ENCODE peak calls at places on chromosomes 11 and 22, in six cellular contexts. S is GM12891, A is K562, E is H1, W is HepG2, V is GM12878. G is an unnamed sample.

GRCh38 chr22:18077087-18077638 is 627 bp upstream of the PEX26 start:
- DNase-seq in S (no peak), E (no peak), V (no peak), A (no peak), W (no peak), G (no peak)

GRCh38 chr11:16154715-16155396 is 201.5 kb downstream of the SOX6 start:
- DNase-seq in W (peak), A (no peak), E (no peak), V (no peak), S (no peak), G (no peak)

GRCh38 chr22:37231406-37232139 is 12.5 kb downstream of the RAC2 start:
- DNase-seq in E (no peak), S (no peak), W (no peak), A (no peak), V (no peak), G (no peak)

GRCh38 chr11:12777208-12777874 is 103.1 kb downstream of the TEAD1 start:
- DNase-seq in W (peak), V (no peak), A (no peak), S (no peak), E (no peak), G (no peak)

GRCh38 chr11:69848196-69848595 is 29.0 kb upstream of the FGF3 start:
- DNase-seq in W (no peak), V (no peak), E (no peak), A (no peak), S (no peak), G (no peak)

GRCh38 chr22:36977401-36977861 is 41.8 kb downstream of the TST start:
- DNase-seq in W (peak), E (peak), S (peak), V (peak), A (peak), G (peak)

GRCh38 chr11:73152086-73152853 is 10.2 kb upstream of the FCHSD2 start:
- DNase-seq in V (no peak), W (no peak), S (no peak), A (no peak), E (no peak), G (no peak)

GRCh38 chr11:118162846-118163245 is 10.2 kb upstream of the SCN4B start:
- DNase-seq in E (no peak), W (no peak), A (no peak), V (no peak), S (no peak), G (no peak)

GRCh38 chr11:133886029-133886428 is 40.7 kb upstream of the SPATA19 start:
- DNase-seq in E (no peak), A (no peak), V (no peak), S (no peak), W (no peak), G (no peak)

GRCh38 chr22:17368727-17369552 is at the start of gene CECR2:
- DNase-seq in E (peak), W (no peak), V (peak), A (peak), S (no peak), G (no peak)

GRCh38 chr22:22798232-22798616 is 89.4 kb upstream of the IGLL5 start:
- DNase-seq in E (no peak), V (no peak), S (no peak), A (no peak), W (no peak), G (no peak)

GRCh38 chr22:44831885-44832284 is 79.5 kb downstream of the ARHGAP8 start:
- DNase-seq in E (no peak), S (no peak), A (no peak), W (no peak), V (no peak), G (no peak)

GRCh38 chr11:134049303-134049702 is 19.6 kb upstream of the JAM3 start:
- DNase-seq in V (no peak), E (no peak), A (no peak), W (no peak), S (no peak), G (no peak)

GRCh38 chr22:42792909-42793847 is 63.9 kb downstream of the ARFGAP3 start:
- DNase-seq in A (no peak), W (no peak), S (no peak), V (no peak), E (no peak), G (no peak)
- TF ChIP-seq TAF1 in A (no peak), W (no peak), S (no peak), V (no peak), E (no peak), G (no peak)

DNA sequence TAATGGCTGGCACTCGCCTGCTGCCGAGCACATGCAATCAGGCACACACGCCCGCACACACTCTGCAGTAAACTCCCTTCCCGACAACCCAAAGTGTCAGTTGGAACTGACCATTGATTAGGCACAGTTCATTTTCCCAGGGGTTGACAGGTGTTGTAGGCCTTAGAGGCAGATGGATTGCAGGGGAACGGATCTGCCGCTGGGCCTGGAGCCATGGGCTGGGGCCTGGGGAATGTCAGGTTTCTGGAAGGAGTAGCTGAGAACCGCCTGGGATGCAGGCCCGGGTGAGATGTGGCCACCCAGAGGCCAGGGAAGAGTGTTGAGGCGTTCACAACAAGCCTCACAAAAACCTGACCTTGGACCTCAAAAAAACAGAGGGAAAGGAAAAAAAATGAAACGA is 313.6 kb downstream of the BUD13 start:
- DNase-seq in A (no peak), W (no peak), E (no peak), S (no peak), V (no peak), G (no peak)
- TF ChIP-seq POLR2AphosphoS5 in A (no peak), W (no peak), E (no peak), S (no peak), V (no peak), G (no peak)

DNA sequence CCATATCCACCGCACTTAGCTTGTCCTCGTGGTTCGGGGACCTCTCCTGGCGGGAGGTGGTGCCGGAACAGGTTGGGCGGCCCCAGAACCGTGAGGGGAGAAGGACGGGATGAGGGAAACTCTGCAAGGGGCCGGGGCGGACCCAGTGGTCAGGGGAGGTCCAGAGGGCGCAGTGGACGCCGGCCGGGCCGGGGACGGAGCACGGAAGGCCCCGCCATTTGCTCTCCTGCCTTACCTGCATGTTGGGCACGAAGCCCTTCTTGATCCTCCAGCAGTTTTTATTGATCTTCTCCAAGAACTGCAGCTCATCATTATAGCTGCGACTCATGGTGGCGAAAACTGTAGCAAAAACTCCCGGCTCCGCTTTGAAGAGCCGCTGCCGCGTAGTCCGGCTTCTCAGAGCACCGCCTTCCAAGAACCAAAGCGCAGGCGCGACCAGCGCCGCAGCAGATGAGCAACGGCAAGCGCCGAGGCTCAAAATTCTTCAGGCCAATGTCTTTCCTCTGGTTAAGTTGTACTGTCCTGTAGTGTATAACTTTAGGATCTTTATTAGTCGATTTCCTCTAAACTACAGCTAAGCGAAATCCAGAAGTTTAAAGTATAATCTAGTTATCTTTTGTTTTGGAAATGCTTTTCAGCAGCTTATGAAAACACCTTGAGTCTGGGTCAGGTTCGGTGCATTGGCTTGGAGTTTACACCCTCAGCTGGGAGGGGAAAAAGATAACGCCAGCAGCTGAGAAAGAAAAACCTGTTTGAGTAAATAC is at the start of gene RTCB:
- DNase-seq in E (peak), W (peak), S (peak), A (peak), V (peak), G (peak)
- TF ChIP-seq POLR2A in E (peak), W (peak), S (peak), A (peak), V (peak), G (peak)

GRCh38 chr22:48205790-48206189 is 1443.3 kb downstream of the TBC1D22A start:
- DNase-seq in W (no peak), E (no peak), S (no peak), V (no peak), A (no peak), G (no peak)
- TF ChIP-seq TAF1 in W (no peak), E (no peak), S (no peak), V (no peak), A (no peak), G (no peak)

GRCh38 chr11:64926689-64927088 is 2.2 kb downstream of the PPP2R5B start:
- DNase-seq in A (no peak), S (no peak), V (no peak), E (no peak), W (no peak), G (no peak)

GRCh38 chr11:64925536-64926449 is 1.3 kb downstream of the PPP2R5B start:
- DNase-seq in A (peak), V (no peak), S (no peak), E (no peak), W (no peak), G (no peak)

GRCh38 chr11:64923151-64923661 is 1.3 kb upstream of the PPP2R5B start:
- DNase-seq in E (no peak), S (no peak), W (no peak), V (no peak), A (no peak), G (no peak)

GRCh38 chr11:64923944-64924909 is at the start of gene PPP2R5B:
- DNase-seq in S (peak), E (peak), V (peak), A (peak), W (peak), G (peak)

GRCh38 chr11:64924910-64925284 is 408 bp downstream of the PPP2R5B start:
- DNase-seq in W (no peak), E (no peak), V (no peak), S (no peak), A (peak), G (no peak)
- TF ChIP-seq POLR2AphosphoS5 in W (no peak), E (no peak), V (no peak), S (no peak), A (no peak), G (no peak)